ENCODE peak calls at places on chromosomes 7 and 10, in six cellular contexts. S is Karpas-422, Z is gastrocnemius medialis, H is Caco-2, B is transverse colon, J is A549. F is an unnamed sample.

GRCh38 chr7:94418851-94419250 is 24.2 kb downstream of the COL1A2 start:
- DNase-seq in H (no peak), S (no peak), J (no peak), Z (no peak), B (no peak), F (no peak)

GRCh38 chr10:14658331-14659122 is 116.2 kb downstream of the FAM107B start:
- DNase-seq in Z (no peak), B (no peak), J (peak; percentile 67), S (no peak), H (no peak), F (peak; percentile 54)

GRCh38 chr10:123057968-123058367 is 49.2 kb downstream of the ACADSB start:
- DNase-seq in J (no peak), B (no peak), S (no peak), H (no peak), Z (no peak), F (no peak)

GRCh38 chr10:128382225-128382624 is 256.0 kb upstream of the MKI67 start:
- DNase-seq in J (no peak), Z (no peak), S (no peak), H (no peak), B (no peak), F (no peak)

GRCh38 chr10:14852236-14852635 is 14.1 kb downstream of the HSPA14 start:
- DNase-seq in S (no peak), H (no peak), B (no peak), J (no peak), Z (no peak), F (no peak)

GRCh38 chr7:151411551-151411950 is 1.7 kb upstream of the WDR86 start:
- DNase-seq in B (no peak), J (no peak), Z (no peak), H (no peak), S (peak; percentile 46), F (no peak)

GRCh38 chr10:121949052-121949451 is 21.2 kb upstream of the ATE1 start:
- DNase-seq in H (no peak), J (no peak), Z (no peak), B (no peak), S (no peak), F (peak; percentile 12)

GRCh38 chr7:24974026-24974832 is 5.7 kb downstream of the OSBPL3 start:
- DNase-seq in Z (no peak), J (no peak), B (no peak), S (no peak), H (no peak), F (no peak)

GRCh38 chr7:48426966-48427555 is 255.8 kb downstream of the ABCA13 start:
- DNase-seq in B (peak; percentile 33), Z (no peak), H (no peak), J (peak; percentile 6), S (peak; percentile 71), F (peak; percentile 2)

GRCh38 chr10:95496951-95497350 is 64.2 kb downstream of the SORBS1 start:
- DNase-seq in H (no peak), S (no peak), J (no peak), B (no peak), Z (no peak), F (no peak)

GRCh38 chr10:42551582-42552187 is 86.7 kb downstream of the ZNF33B start:
- DNase-seq in J (no peak), H (no peak), S (peak; percentile 46), Z (no peak), B (no peak), F (no peak)

GRCh38 chr10:42979730-42980467 is 97.0 kb upstream of the RET start:
- DNase-seq in J (no peak), B (no peak), S (no peak), Z (peak; percentile 3), H (peak; percentile 27), F (no peak)

GRCh38 chr10:34835908-34836558 is 20.9 kb upstream of the PARD3 start:
- DNase-seq in J (no peak), S (no peak), H (no peak), Z (no peak), B (no peak), F (no peak)

GRCh38 chr10:48655426-48656240 is 29.0 kb upstream of the WDFY4 start:
- DNase-seq in H (no peak), S (peak; percentile 57), J (peak; percentile 33), Z (peak; percentile 62), B (peak; percentile 69), F (peak; percentile 3)

GRCh38 chr7:70736715-70737460 is 395.1 kb upstream of the GALNT17 start:
- DNase-seq in B (no peak), S (no peak), Z (no peak), J (peak; percentile 53), H (no peak), F (peak; percentile 81)

GRCh38 chr10:29157321-29157720 is 131.5 kb upstream of the LYZL1 start:
- DNase-seq in Z (no peak), H (no peak), B (no peak), S (no peak), J (no peak), F (no peak)

GRCh38 chr10:122139627-122140151 is 131.4 kb upstream of the BTBD16 start:
- DNase-seq in Z (no peak), B (no peak), H (no peak), J (no peak), S (no peak), F (no peak)

GRCh38 chr10:103493362-103493871 is at the start of gene NEURL1:
- DNase-seq in S (peak; percentile 63), Z (no peak), J (no peak), H (no peak), B (no peak), F (peak; percentile 61)

GRCh38 chr7:26782501-26782900 is 81.9 kb downstream of the SKAP2 start:
- DNase-seq in B (no peak), J (no peak), Z (no peak), S (no peak), H (no peak), F (no peak)

GRCh38 chr10:121307411-121307980 is 290.7 kb downstream of the FGFR2 start:
- DNase-seq in H (no peak), B (no peak), S (no peak), J (no peak), Z (no peak), F (no peak)

GRCh38 chr10:103062854-103063642 is 130.0 kb downstream of the NT5C2 start:
- DNase-seq in B (no peak), Z (no peak), S (peak; percentile 54), H (no peak), J (no peak), F (no peak)

GRCh38 chr7:47827321-47827720 is 120.9 kb downstream of the PKD1L1 start:
- DNase-seq in J (no peak), S (no peak), H (no peak), Z (no peak), B (no peak), F (no peak)

GRCh38 chr7:116271980-116272886 is 61.9 kb downstream of the TES start:
- DNase-seq in B (peak; percentile 21), J (peak; percentile 84), H (no peak), S (no peak), Z (peak; percentile 83), F (peak; percentile 96)

GRCh38 chr10:70660722-70661121 is 11.6 kb upstream of the ADAMTS14 start:
- DNase-seq in H (peak; percentile 5), S (no peak), Z (no peak), J (no peak), B (no peak), F (no peak)

GRCh38 chr10:70658582-70659136 is 13.6 kb upstream of the ADAMTS14 start:
- DNase-seq in J (no peak), Z (no peak), H (no peak), S (no peak), B (no peak), F (no peak)

GRCh38 chr10:70662362-70663220 is 9.7 kb upstream of the ADAMTS14 start:
- DNase-seq in J (no peak), Z (no peak), B (no peak), H (peak; percentile 27), S (no peak), F (no peak)

GRCh38 chr10:70664702-70665195 is 7.6 kb upstream of the ADAMTS14 start:
- DNase-seq in S (no peak), J (no peak), Z (no peak), H (peak; percentile 32), B (no peak), F (peak; percentile 94)

GRCh38 chr10:70661623-70662361 is 10.5 kb upstream of the ADAMTS14 start:
- DNase-seq in Z (no peak), J (no peak), H (peak; percentile 32), B (no peak), S (no peak), F (no peak)
- H3K4me1 ChIP-seq in Z (no peaks in the 10 kb centered on the region), J (no peaks in the 10 kb centered on the region), H (no peaks in the 10 kb centered on the region), B (peaks cover 10% of the 10 kb centered on the region), S (peaks cover 4% of the 10 kb centered on the region), F (peaks cover 17% of the 10 kb centered on the region)

DNA sequence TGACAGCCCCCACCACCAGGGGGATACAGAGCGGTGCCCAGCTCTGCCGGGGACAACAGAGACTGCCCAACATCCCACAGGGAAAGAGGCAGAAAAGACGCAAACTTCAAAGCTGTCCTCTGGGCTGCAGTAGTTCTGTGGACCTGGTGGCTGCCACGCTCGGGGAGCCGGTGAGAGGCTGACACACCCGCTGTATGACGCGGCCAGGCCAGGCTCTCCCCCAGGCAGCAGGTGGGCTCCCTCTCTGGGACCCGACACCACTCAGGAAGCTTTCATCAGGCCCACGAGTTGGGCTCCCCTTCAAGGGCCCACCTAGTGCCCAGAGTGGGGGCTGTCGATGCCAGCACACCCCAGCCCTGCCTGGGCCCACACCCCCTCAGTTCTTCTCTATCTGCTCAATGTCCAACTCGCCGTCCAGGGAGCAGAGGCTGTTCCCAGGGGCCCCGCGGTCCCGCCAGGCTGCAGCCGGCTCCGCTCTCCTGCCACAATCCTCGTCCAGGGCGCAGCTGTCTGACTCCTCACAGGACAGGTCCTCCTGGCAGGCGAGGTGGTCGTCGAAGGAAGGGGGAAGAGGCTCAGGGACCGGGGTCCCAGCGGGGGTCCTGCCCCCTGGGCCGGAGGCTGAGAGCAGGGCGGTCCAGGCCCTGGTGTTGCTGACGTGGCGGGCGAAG is 121.2 kb downstream of the FAM53B start:
- DNase-seq in S (peak; percentile 61), Z (no peak), J (no peak), B (no peak), H (no peak), F (no peak)
- H3K4me1 ChIP-seq in S (peaks cover 100% of the 10 kb centered on the region), Z (peaks cover 77% of the 10 kb centered on the region), J (peaks cover 10% of the 10 kb centered on the region), B (peaks cover 35% of the 10 kb centered on the region), H (peaks cover 4% of the 10 kb centered on the region), F (peaks cover 7% of the 10 kb centered on the region)

GRCh38 chr7:101239951-101240220 is 2.3 kb upstream of the CLDN15 start:
- DNase-seq in J (no peak), S (no peak), H (no peak), B (no peak), Z (no peak), F (no peak)
- H3K4me1 ChIP-seq in J (peaks cover 10% of the 10 kb centered on the region), S (peaks cover 11% of the 10 kb centered on the region), H (peaks cover 17% of the 10 kb centered on the region), B (peaks cover 36% of the 10 kb centered on the region), Z (peaks cover 49% of the 10 kb centered on the region), F (peaks cover 63% of the 10 kb centered on the region)

GRCh38 chr10:89175821-89176220 is 31.3 kb downstream of the CH25H start:
- DNase-seq in Z (no peak), J (no peak), B (no peak), S (no peak), H (no peak), F (peak; percentile 22)
- H3K4me1 ChIP-seq in Z (no peaks in the 10 kb centered on the region), J (no peaks in the 10 kb centered on the region), B (no peaks in the 10 kb centered on the region), S (no peaks in the 10 kb centered on the region), H (no peaks in the 10 kb centered on the region), F (peaks cover 19% of the 10 kb centered on the region)

F was measured in adipocyte.